ENCODE peak calls at places on chromosomes 13 and 19, in six cellular contexts. One of them, this sample, is unnamed.

GRCh38 chr13:94704347-94705080 is 7.8 kb downstream of the SOX21 start:
- DNase-seq in H1: no peak
- DNase-seq in H9: peak; percentile 81
- DNase-seq in mesendoderm: no peak
- DNase-seq in IMR-90: no peak
- DNase-seq in neuronal stem cell: no peak
- DNase-seq in this sample: no peak

GRCh38 chr19:4234142-4234861 is 5.0 kb downstream of the EBI3 start:
- DNase-seq in H1: no peak
- DNase-seq in H9: no peak
- DNase-seq in mesendoderm: no peak
- DNase-seq in IMR-90: no peak
- DNase-seq in neuronal stem cell: no peak
- DNase-seq in this sample: peak; percentile 34

GRCh38 chr13:28001049-28001448 is 12.6 kb upstream of the URAD start:
- DNase-seq in neuronal stem cell: no peak
- DNase-seq in mesendoderm: no peak
- DNase-seq in IMR-90: no peak
- DNase-seq in H1: no peak
- DNase-seq in H9: no peak
- DNase-seq in this sample: no peak

GRCh38 chr13:48001127-48001881 is at the start of gene SUCLA2:
- DNase-seq in IMR-90: peak; percentile 82
- DNase-seq in H9: peak; percentile 94
- DNase-seq in H1: peak; percentile 81
- DNase-seq in mesendoderm: peak; percentile 97
- DNase-seq in neuronal stem cell: peak; percentile 86
- DNase-seq in this sample: peak; percentile 88

GRCh38 chr13:51557875-51558604 is 26.2 kb upstream of the WDFY2 start:
- DNase-seq in H9: no peak
- DNase-seq in IMR-90: peak; percentile 88
- DNase-seq in neuronal stem cell: no peak
- DNase-seq in H1: no peak
- DNase-seq in mesendoderm: no peak
- DNase-seq in this sample: peak; percentile 87

GRCh38 chr13:108615241-108615640 is 14.2 kb upstream of the MYO16 start:
- DNase-seq in H9: no peak
- DNase-seq in neuronal stem cell: no peak
- DNase-seq in H1: no peak
- DNase-seq in mesendoderm: no peak
- DNase-seq in IMR-90: no peak
- DNase-seq in this sample: no peak

GRCh38 chr13:25375727-25376358 is 4.1 kb downstream of the ATP8A2 start:
- DNase-seq in mesendoderm: peak; percentile 66
- DNase-seq in H1: no peak
- DNase-seq in H9: peak; percentile 61
- DNase-seq in neuronal stem cell: peak; percentile 46
- DNase-seq in IMR-90: peak; percentile 31
- DNase-seq in this sample: peak; percentile 54

GRCh38 chr19:13597625-13598024 is 91.3 kb upstream of the CACNA1A start:
- DNase-seq in neuronal stem cell: peak; percentile 62
- DNase-seq in mesendoderm: peak; percentile 57
- DNase-seq in H1: no peak
- DNase-seq in H9: peak; percentile 60
- DNase-seq in IMR-90: peak; percentile 74
- DNase-seq in this sample: peak; percentile 66

GRCh38 chr19:28949535-28949934 is 263.4 kb downstream of the UQCRFS1 start:
- DNase-seq in mesendoderm: peak; percentile 21
- DNase-seq in neuronal stem cell: no peak
- DNase-seq in IMR-90: no peak
- DNase-seq in H9: peak; percentile 38
- DNase-seq in H1: no peak
- DNase-seq in this sample: no peak

GRCh38 chr13:31012285-31013024 is 80.0 kb downstream of the TEX26 start:
- DNase-seq in neuronal stem cell: no peak
- DNase-seq in IMR-90: peak; percentile 46
- DNase-seq in mesendoderm: peak; percentile 59
- DNase-seq in H1: no peak
- DNase-seq in H9: peak; percentile 37
- DNase-seq in this sample: peak; percentile 46

GRCh38 chr13:33017410-33017929 is 1.2 kb downstream of the KL start:
- DNase-seq in IMR-90: peak; percentile 6
- DNase-seq in neuronal stem cell: no peak
- DNase-seq in H1: no peak
- DNase-seq in H9: peak; percentile 49
- DNase-seq in mesendoderm: peak; percentile 93
- DNase-seq in this sample: peak; percentile 64

GRCh38 chr19:16235811-16236710 is 38.4 kb downstream of the AP1M1 start:
- DNase-seq in H1: no peak
- DNase-seq in mesendoderm: no peak
- DNase-seq in IMR-90: no peak
- DNase-seq in neuronal stem cell: no peak
- DNase-seq in H9: no peak
- DNase-seq in this sample: no peak

DNA sequence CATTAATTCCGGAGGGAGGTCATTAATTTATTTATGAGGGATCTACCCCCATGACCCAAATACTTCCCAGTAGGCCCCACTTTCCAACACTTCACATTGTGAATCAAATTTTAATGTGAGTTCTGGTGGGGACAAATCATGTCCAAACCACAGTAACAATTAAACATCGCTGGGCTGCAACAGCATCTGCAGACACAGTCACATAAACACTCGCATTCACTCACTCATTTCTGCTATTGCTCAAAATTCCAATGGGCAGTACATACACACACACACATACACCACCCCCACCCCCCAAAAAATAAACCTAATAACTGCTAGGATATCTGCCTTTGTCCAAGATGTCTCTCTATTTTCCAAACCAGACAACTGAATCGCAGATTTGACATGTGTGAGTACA is 1483.6 kb downstream of the PCDH9 start:
- DNase-seq in H9: no peak
- DNase-seq in IMR-90: peak; percentile 50
- DNase-seq in H1: no peak
- DNase-seq in mesendoderm: no peak
- DNase-seq in neuronal stem cell: no peak
- DNase-seq in this sample: peak; percentile 8
- H2BK15ac ChIP-seq in H9: no peak overlapping the region
- H2BK15ac ChIP-seq in IMR-90: no peak overlapping the region
- H2BK15ac ChIP-seq in H1: no peak overlapping the region
- H2BK15ac ChIP-seq in mesendoderm: no peak overlapping the region
- H2BK15ac ChIP-seq in neuronal stem cell: no peak overlapping the region
- H2BK15ac ChIP-seq in this sample: no peak overlapping the region

GRCh38 chr19:5957132-5957531 is 20.8 kb downstream of the RANBP3 start:
- DNase-seq in H1: no peak
- DNase-seq in H9: no peak
- DNase-seq in IMR-90: peak; percentile 62
- DNase-seq in mesendoderm: no peak
- DNase-seq in neuronal stem cell: no peak
- DNase-seq in this sample: no peak

GRCh38 chr19:5958074-5958850 is 19.7 kb downstream of the RANBP3 start:
- DNase-seq in neuronal stem cell: no peak
- DNase-seq in mesendoderm: peak; percentile 38
- DNase-seq in H1: no peak
- DNase-seq in H9: no peak
- DNase-seq in IMR-90: no peak
- DNase-seq in this sample: no peak

GRCh38 chr19:5956728-5957127 is 21.2 kb downstream of the RANBP3 start:
- DNase-seq in H1: no peak
- DNase-seq in mesendoderm: no peak
- DNase-seq in neuronal stem cell: no peak
- DNase-seq in IMR-90: no peak
- DNase-seq in H9: no peak
- DNase-seq in this sample: no peak

GRCh38 chr19:5955638-5955935 is 22.4 kb downstream of the RANBP3 start:
- DNase-seq in mesendoderm: no peak
- DNase-seq in H9: no peak
- DNase-seq in IMR-90: peak; percentile 47
- DNase-seq in neuronal stem cell: no peak
- DNase-seq in H1: no peak
- DNase-seq in this sample: peak; percentile 30

GRCh38 chr19:5956323-5956722 is 21.6 kb downstream of the RANBP3 start:
- DNase-seq in neuronal stem cell: no peak
- DNase-seq in H9: no peak
- DNase-seq in mesendoderm: no peak
- DNase-seq in IMR-90: no peak
- DNase-seq in H1: no peak
- DNase-seq in this sample: no peak
- H3K4me1 ChIP-seq in neuronal stem cell: peaks cover 47% of the 10 kb centered on the region
- H3K4me1 ChIP-seq in H9: peaks cover 30% of the 10 kb centered on the region
- H3K4me1 ChIP-seq in mesendoderm: peaks cover 41% of the 10 kb centered on the region
- H3K4me1 ChIP-seq in IMR-90: peaks cover 58% of the 10 kb centered on the region
- H3K4me1 ChIP-seq in H1: peaks cover 29% of the 10 kb centered on the region
- H3K4me1 ChIP-seq in this sample: peaks cover 49% of the 10 kb centered on the region

GRCh38 chr13:88411696-88412095 is 740.5 kb downstream of the SLITRK5 start:
- DNase-seq in IMR-90: no peak
- DNase-seq in H9: no peak
- DNase-seq in mesendoderm: no peak
- DNase-seq in neuronal stem cell: no peak
- DNase-seq in H1: no peak
- DNase-seq in this sample: no peak
- H2BK15ac ChIP-seq in IMR-90: no peak overlapping the region
- H2BK15ac ChIP-seq in H9: no peak overlapping the region
- H2BK15ac ChIP-seq in mesendoderm: no peak overlapping the region
- H2BK15ac ChIP-seq in neuronal stem cell: no peak overlapping the region
- H2BK15ac ChIP-seq in H1: no peak overlapping the region
- H2BK15ac ChIP-seq in this sample: no peak overlapping the region

DNA sequence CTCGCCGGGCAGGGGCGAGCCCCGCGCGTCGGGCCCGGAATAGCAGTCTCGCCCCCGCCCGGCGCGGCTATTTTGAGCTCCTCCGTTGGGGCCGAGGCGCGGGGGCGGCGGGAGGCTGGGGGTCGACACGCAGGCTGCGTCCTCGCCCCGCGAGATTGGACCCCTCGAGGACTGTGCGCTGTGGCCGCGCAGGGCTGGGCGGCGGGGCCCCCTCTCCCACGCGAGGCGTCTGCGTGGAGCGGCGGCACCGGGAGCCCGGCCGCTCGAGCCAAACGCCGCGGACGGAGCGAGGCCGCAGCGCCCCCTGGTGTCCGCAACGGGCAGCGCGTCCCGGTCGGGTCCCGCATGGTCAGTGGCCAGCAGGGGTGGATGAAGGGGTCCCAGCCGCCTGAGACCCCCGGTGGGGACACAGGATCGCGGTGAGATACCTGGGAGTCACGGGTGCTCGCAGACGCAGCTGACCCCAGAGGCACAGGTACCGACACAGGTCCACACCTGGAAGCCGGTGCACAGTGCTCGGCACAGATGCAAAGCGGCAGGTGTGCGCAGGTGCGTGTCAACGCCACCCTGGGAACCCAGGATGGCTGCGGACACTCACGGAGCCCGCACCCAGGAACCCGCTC is 2.2 kb upstream of the CIRBP start:
- DNase-seq in H9: peak; percentile 73
- DNase-seq in mesendoderm: peak; percentile 55
- DNase-seq in IMR-90: no peak
- DNase-seq in neuronal stem cell: no peak
- DNase-seq in H1: no peak
- DNase-seq in this sample: no peak
- H3K4me1 ChIP-seq in H9: peaks cover 4% of the 10 kb centered on the region
- H3K4me1 ChIP-seq in mesendoderm: peaks cover 11% of the 10 kb centered on the region
- H3K4me1 ChIP-seq in IMR-90: peaks cover 51% of the 10 kb centered on the region
- H3K4me1 ChIP-seq in neuronal stem cell: peaks cover 70% of the 10 kb centered on the region
- H3K4me1 ChIP-seq in H1: peaks cover 4% of the 10 kb centered on the region
- H3K4me1 ChIP-seq in this sample: peaks cover 72% of the 10 kb centered on the region

GRCh38 chr19:47549341-47549768 is 23.6 kb downstream of the ZNF541 start:
- DNase-seq in H1: no peak
- DNase-seq in H9: no peak
- DNase-seq in IMR-90: no peak
- DNase-seq in neuronal stem cell: no peak
- DNase-seq in mesendoderm: no peak
- DNase-seq in this sample: no peak
- H2BK15ac ChIP-seq in H1: no peak overlapping the region
- H2BK15ac ChIP-seq in H9: no peak overlapping the region
- H2BK15ac ChIP-seq in IMR-90: no peak overlapping the region
- H2BK15ac ChIP-seq in neuronal stem cell: no peak overlapping the region
- H2BK15ac ChIP-seq in mesendoderm: no peak overlapping the region
- H2BK15ac ChIP-seq in this sample: no peak overlapping the region

This sample was measured in mesenchymal stem cell.